ENCODE peak calls at places on chromosomes 7 and 10, in five cellular contexts. X is mucosa of descending colon; V is effector memory CD8-positive, alpha-beta T cell; Y is activated CD4-positive, alpha-beta T cell treated with anti-CD3 and anti-CD28 coated beads for 4 hours; K is HFF-Myc. M is an unnamed sample.

GRCh38 chr10:133039823-133040704 is 47.7 kb upstream of the ADGRA1 start:
- DNase-seq in K (no peak), V (no peak), Y (no peak), X (no peak), M (no peak)

GRCh38 chr10:32057041-32057372 is 782 bp upstream of the KIF5B start:
- DNase-seq in Y (no peak), X (no peak), V (no peak), K (no peak), M (no peak)

GRCh38 chr10:113762083-113762482 is 10.6 kb downstream of the PLEKHS1 start:
- DNase-seq in Y (no peak), K (no peak), X (no peak), V (no peak), M (no peak)

GRCh38 chr10:110434477-110435096 is 63.1 kb upstream of the DUSP5 start:
- DNase-seq in X (no peak), V (no peak), K (no peak), Y (no peak), M (no peak)

GRCh38 chr7:4265056-4265455 is 417.0 kb upstream of the FOXK1 start:
- DNase-seq in V (no peak), K (no peak), X (no peak), Y (no peak), M (no peak)

GRCh38 chr7:156823441-156823840 is 69.5 kb downstream of the LMBR1 start:
- DNase-seq in V (no peak), X (no peak), K (no peak), Y (no peak), M (no peak)

GRCh38 chr10:20004087-20004523 is 187.9 kb downstream of the PLXDC2 start:
- DNase-seq in Y (no peak), V (no peak), X (no peak), K (no peak), M (no peak)

GRCh38 chr10:79380125-79380917 is 33.1 kb downstream of the PPIF start:
- DNase-seq in K (no peak), V (no peak), Y (no peak), X (peak; percentile 44), M (no peak)

GRCh38 chr7:47783456-47784240 is 164.6 kb downstream of the PKD1L1 start:
- DNase-seq in X (no peak), Y (no peak), K (peak; percentile 91), V (no peak), M (no peak)

GRCh38 chr7:25946181-25946580 is 205.8 kb upstream of the NFE2L3 start:
- DNase-seq in V (no peak), Y (no peak), K (no peak), X (no peak), M (no peak)

GRCh38 chr7:98194672-98195457 is 16.4 kb upstream of the BHLHA15 start:
- DNase-seq in X (no peak), V (no peak), K (no peak), Y (no peak), M (no peak)

GRCh38 chr10:26410356-26410755 is 27.8 kb upstream of the APBB1IP start:
- DNase-seq in K (no peak), X (no peak), V (no peak), Y (no peak), M (no peak)

GRCh38 chr10:80157561-80157960 is 25.0 kb downstream of the PLAC9 start:
- DNase-seq in Y (no peak), K (no peak), X (peak; percentile 34), V (no peak), M (no peak)

GRCh38 chr7:36984710-36985308 is 260.5 kb upstream of the AOAH start:
- DNase-seq in Y (no peak), X (no peak), K (no peak), V (no peak), M (no peak)

GRCh38 chr10:115103700-115104099 is 10.5 kb downstream of the ATRNL1 start:
- DNase-seq in X (no peak), Y (no peak), V (no peak), K (no peak), M (no peak)